ENCODE peak calls at places on chromosomes 12 and 14, in six cellular contexts. X, K, H, Q, A and Z are unnamed samples.

GRCh38 chr12:124385219-124385969 is 90.5 kb downstream of the RFLNA start:
- DNase-seq in A (peak), K (no peak), H (no peak), X (peak), Q (no peak), Z (no peak)

GRCh38 chr12:96882862-96883261 is 24.2 kb upstream of the NEDD1 start:
- DNase-seq in H (peak), A (peak), Q (no peak), K (no peak), X (peak), Z (no peak)

GRCh38 chr14:64986578-64987571 is at the start of gene FNTB:
- DNase-seq in H (peak), Q (peak), A (peak), X (peak), K (peak), Z (peak)

GRCh38 chr14:67919259-67919658 is 99.7 kb downstream of the RAD51B start:
- DNase-seq in H (no peak), X (no peak), Q (no peak), A (no peak), K (no peak), Z (no peak)

GRCh38 chr14:105313381-105314286 is 914 bp upstream of the PACS2 start:
- DNase-seq in A (no peak), Q (no peak), X (no peak), H (no peak), K (no peak), Z (no peak)

GRCh38 chr12:27185234-27186045 is 58.6 kb upstream of the STK38L start:
- DNase-seq in X (peak), A (peak), H (no peak), Q (no peak), K (no peak), Z (no peak)

GRCh38 chr12:26890784-26891183 is 47.0 kb downstream of the INTS13 start:
- DNase-seq in Q (no peak), K (no peak), X (no peak), H (no peak), A (no peak), Z (no peak)

GRCh38 chr12:89183985-89184435 is 168.3 kb downstream of the DUSP6 start:
- DNase-seq in H (no peak), K (no peak), A (no peak), Q (no peak), X (peak), Z (no peak)

GRCh38 chr12:67452119-67452805 is 183.1 kb downstream of the CAND1 start:
- DNase-seq in X (no peak), H (no peak), Q (no peak), A (no peak), K (no peak), Z (no peak)

GRCh38 chr12:124679047-124679446 is 111.6 kb upstream of the NCOR2 start:
- DNase-seq in K (no peak), H (no peak), X (no peak), A (no peak), Q (no peak), Z (no peak)

GRCh38 chr14:106564058-106564643 is 1037.8 kb downstream of the TMEM121 start:
- DNase-seq in A (no peak), X (no peak), K (peak), H (no peak), Q (peak), Z (peak)

GRCh38 chr14:66575014-66575413 is 67.1 kb downstream of the GPHN start:
- DNase-seq in H (no peak), A (no peak), X (no peak), K (no peak), Q (no peak), Z (no peak)

GRCh38 chr14:73591690-73592448 is at the start of gene ACOT4:
- DNase-seq in K (no peak), Q (no peak), X (peak), H (no peak), A (no peak), Z (no peak)